ENCODE peak calls at places on chromosomes 2 and 18, in four cellular contexts. O, E, M and U are unnamed samples.

GRCh38 chr18:48358868-48359267 is 50.3 kb downstream of the ZBTB7C start:
- DNase-seq in M (no peak), E (no peak), O (no peak), U (no peak)

GRCh38 chr2:7358865-7359264 is 441.7 kb downstream of the RNF144A start:
- DNase-seq in M (no peak), O (no peak), E (no peak), U (no peak)

GRCh38 chr2:172098287-172098649 is 4.4 kb downstream of the DLX2 start:
- DNase-seq in E (peak), O (no peak), M (no peak), U (no peak)

GRCh38 chr2:159123786-159124185 is 155.3 kb downstream of the TANC1 start:
- DNase-seq in M (no peak), E (no peak), O (no peak), U (no peak)

GRCh38 chr2:174617120-174617519 is 19.5 kb upstream of the WIPF1 start:
- DNase-seq in E (peak), O (no peak), M (no peak), U (no peak)

GRCh38 chr2:198296665-198297308 is 492.4 kb downstream of the PLCL1 start:
- DNase-seq in M (no peak), E (peak), O (peak), U (peak)

GRCh38 chr18:68837665-68838390 is 39.9 kb downstream of the CCDC102B start:
- DNase-seq in M (no peak), E (no peak), O (no peak), U (no peak)

GRCh38 chr2:154532004-154532403 is 166.5 kb upstream of the KCNJ3 start:
- DNase-seq in M (no peak), O (no peak), E (no peak), U (no peak)

GRCh38 chr2:43605079-43605655 is 9.3 kb upstream of the THADA start:
- DNase-seq in E (no peak), M (no peak), O (peak), U (no peak)

GRCh38 chr2:191049728-191050639 is 36.0 kb upstream of the STAT1 start:
- DNase-seq in M (no peak), O (no peak), E (no peak), U (no peak)

GRCh38 chr18:63785031-63785430 is 9.8 kb downstream of the SERPINB7 start:
- DNase-seq in M (no peak), O (no peak), E (no peak), U (no peak)

GRCh38 chr2:45380131-45380836 is 230.8 kb downstream of the SRBD1 start:
- DNase-seq in E (no peak), M (no peak), O (no peak), U (no peak)